ENCODE peak calls at places on chromosome 18, in four cellular contexts. One of them, this sample, is unnamed.

GRCh38 chr18:44802508-44802907 is 121.8 kb downstream of the SETBP1 start:
- DNase-seq in AG10803: peak
- DNase-seq in Kasumi-1: no peak
- DNase-seq in gastrocnemius medialis: no peak
- DNase-seq in this sample: no peak

GRCh38 chr18:51107082-51107481 is 77.1 kb downstream of the SMAD4 start:
- DNase-seq in Kasumi-1: no peak
- DNase-seq in gastrocnemius medialis: no peak
- DNase-seq in AG10803: no peak
- DNase-seq in this sample: peak

GRCh38 chr18:76656925-76657324 is 161.9 kb upstream of the ZNF516 start:
- DNase-seq in AG10803: no peak
- DNase-seq in gastrocnemius medialis: no peak
- DNase-seq in Kasumi-1: no peak
- DNase-seq in this sample: no peak

GRCh38 chr18:68887410-68887809 is 89.5 kb downstream of the CCDC102B start:
- DNase-seq in gastrocnemius medialis: no peak
- DNase-seq in Kasumi-1: no peak
- DNase-seq in AG10803: no peak
- DNase-seq in this sample: no peak

GRCh38 chr18:35861367-35862114 is 110.9 kb upstream of the RMP24 start:
- DNase-seq in gastrocnemius medialis: no peak
- DNase-seq in Kasumi-1: no peak
- DNase-seq in AG10803: no peak
- DNase-seq in this sample: no peak

GRCh38 chr18:60895181-60895580 is 438.0 kb upstream of the CDH20 start:
- DNase-seq in gastrocnemius medialis: no peak
- DNase-seq in AG10803: no peak
- DNase-seq in Kasumi-1: no peak
- DNase-seq in this sample: no peak

GRCh38 chr18:79399275-79400081 is 3.7 kb downstream of the NFATC1 start:
- DNase-seq in gastrocnemius medialis: no peak
- DNase-seq in AG10803: no peak
- DNase-seq in Kasumi-1: no peak
- DNase-seq in this sample: no peak

GRCh38 chr18:75752864-75753263 is 325.4 kb upstream of the SMIM21 start:
- DNase-seq in AG10803: no peak
- DNase-seq in Kasumi-1: no peak
- DNase-seq in gastrocnemius medialis: no peak
- DNase-seq in this sample: no peak

GRCh38 chr18:68549257-68549871 is 165.5 kb downstream of the TMX3 start:
- DNase-seq in gastrocnemius medialis: no peak
- DNase-seq in AG10803: peak
- DNase-seq in Kasumi-1: no peak
- DNase-seq in this sample: no peak

GRCh38 chr18:68925268-68925667 is 127.4 kb downstream of the CCDC102B start:
- DNase-seq in AG10803: peak
- DNase-seq in Kasumi-1: peak
- DNase-seq in gastrocnemius medialis: no peak
- DNase-seq in this sample: no peak

GRCh38 chr18:66560092-66560491 is 43.8 kb downstream of the CDH19 start:
- DNase-seq in gastrocnemius medialis: no peak
- DNase-seq in Kasumi-1: peak
- DNase-seq in AG10803: no peak
- DNase-seq in this sample: no peak

GRCh38 chr18:10454800-10455550 is 540 bp downstream of the APCDD1 start:
- DNase-seq in gastrocnemius medialis: no peak
- DNase-seq in Kasumi-1: no peak
- DNase-seq in AG10803: no peak
- DNase-seq in this sample: no peak

GRCh38 chr18:64260810-64261209 is 111.9 kb upstream of the LINC00305 start:
- DNase-seq in Kasumi-1: no peak
- DNase-seq in AG10803: no peak
- DNase-seq in gastrocnemius medialis: no peak
- DNase-seq in this sample: no peak

GRCh38 chr18:6249110-6249680 is 165.5 kb downstream of the L3MBTL4 start:
- DNase-seq in gastrocnemius medialis: no peak
- DNase-seq in Kasumi-1: no peak
- DNase-seq in AG10803: no peak
- DNase-seq in this sample: no peak

GRCh38 chr18:59041819-59042476 is 97.7 kb upstream of the SEC11C start:
- DNase-seq in Kasumi-1: no peak
- DNase-seq in AG10803: no peak
- DNase-seq in gastrocnemius medialis: no peak
- DNase-seq in this sample: no peak

GRCh38 chr18:59628995-59629394 is 68.2 kb downstream of the CCBE1 start:
- DNase-seq in gastrocnemius medialis: no peak
- DNase-seq in AG10803: no peak
- DNase-seq in Kasumi-1: no peak
- DNase-seq in this sample: no peak

GRCh38 chr18:80050797-80051196 is 16.6 kb downstream of the RBFA start:
- DNase-seq in AG10803: no peak
- DNase-seq in gastrocnemius medialis: no peak
- DNase-seq in Kasumi-1: no peak
- DNase-seq in this sample: no peak

GRCh38 chr18:63016270-63016669 is 300.9 kb downstream of the PHLPP1 start:
- DNase-seq in gastrocnemius medialis: peak
- DNase-seq in Kasumi-1: peak
- DNase-seq in AG10803: peak
- DNase-seq in this sample: peak

GRCh38 chr18:44680271-44681038 is at the start of gene SETBP1:
- DNase-seq in gastrocnemius medialis: peak
- DNase-seq in AG10803: peak
- DNase-seq in Kasumi-1: peak
- DNase-seq in this sample: peak

GRCh38 chr18:53947092-53947640 is 277.3 kb downstream of the MBD2 start:
- DNase-seq in gastrocnemius medialis: no peak
- DNase-seq in Kasumi-1: no peak
- DNase-seq in AG10803: no peak
- DNase-seq in this sample: no peak

GRCh38 chr18:57352271-57352701 is at the start of gene ST8SIA3:
- DNase-seq in AG10803: no peak
- DNase-seq in Kasumi-1: no peak
- DNase-seq in gastrocnemius medialis: no peak
- DNase-seq in this sample: no peak

GRCh38 chr18:51559902-51560287 is 362.4 kb upstream of the MEX3C start:
- DNase-seq in Kasumi-1: no peak
- DNase-seq in AG10803: no peak
- DNase-seq in gastrocnemius medialis: no peak
- DNase-seq in this sample: no peak

GRCh38 chr18:58114766-58115165 is 70.7 kb downstream of the NEDD4L start:
- DNase-seq in AG10803: no peak
- DNase-seq in gastrocnemius medialis: no peak
- DNase-seq in Kasumi-1: no peak
- DNase-seq in this sample: no peak

GRCh38 chr18:9741821-9742541 is 33.9 kb downstream of the RAB31 start:
- DNase-seq in gastrocnemius medialis: no peak
- DNase-seq in Kasumi-1: no peak
- DNase-seq in AG10803: peak
- DNase-seq in this sample: peak

GRCh38 chr18:59646228-59646945 is 50.8 kb downstream of the CCBE1 start:
- DNase-seq in Kasumi-1: no peak
- DNase-seq in gastrocnemius medialis: no peak
- DNase-seq in AG10803: no peak
- DNase-seq in this sample: no peak

GRCh38 chr18:44693030-44693784 is 12.5 kb downstream of the SETBP1 start:
- DNase-seq in AG10803: peak
- DNase-seq in Kasumi-1: no peak
- DNase-seq in gastrocnemius medialis: no peak
- DNase-seq in this sample: no peak

GRCh38 chr18:10245517-10246175 is 208.8 kb upstream of the APCDD1 start:
- DNase-seq in AG10803: no peak
- DNase-seq in Kasumi-1: no peak
- DNase-seq in gastrocnemius medialis: no peak
- DNase-seq in this sample: no peak

GRCh38 chr18:79609841-79610281 is 69.7 kb upstream of the CTDP1 start:
- DNase-seq in Kasumi-1: no peak
- DNase-seq in AG10803: no peak
- DNase-seq in gastrocnemius medialis: no peak
- DNase-seq in this sample: no peak

GRCh38 chr18:79049506-79049905 is 19.7 kb upstream of the ATP9B start:
- DNase-seq in gastrocnemius medialis: no peak
- DNase-seq in AG10803: no peak
- DNase-seq in Kasumi-1: no peak
- DNase-seq in this sample: no peak

GRCh38 chr18:28087173-28087563 is 89.8 kb downstream of the CDH2 start:
- DNase-seq in gastrocnemius medialis: no peak
- DNase-seq in Kasumi-1: no peak
- DNase-seq in AG10803: no peak
- DNase-seq in this sample: no peak

GRCh38 chr18:62452280-62452824 is 70.5 kb upstream of the ZCCHC2 start:
- DNase-seq in gastrocnemius medialis: peak
- DNase-seq in Kasumi-1: no peak
- DNase-seq in AG10803: peak
- DNase-seq in this sample: peak

GRCh38 chr18:73758446-73758845 is 389.2 kb downstream of the FBXO15 start:
- DNase-seq in Kasumi-1: no peak
- DNase-seq in AG10803: no peak
- DNase-seq in gastrocnemius medialis: no peak
- DNase-seq in this sample: no peak

GRCh38 chr18:26133652-26134051 is at the start of gene PSMA8:
- DNase-seq in gastrocnemius medialis: no peak
- DNase-seq in Kasumi-1: no peak
- DNase-seq in AG10803: no peak
- DNase-seq in this sample: no peak

GRCh38 chr18:78955066-78955465 is 24.6 kb upstream of the SALL3 start:
- DNase-seq in AG10803: no peak
- DNase-seq in gastrocnemius medialis: no peak
- DNase-seq in Kasumi-1: no peak
- DNase-seq in this sample: no peak

GRCh38 chr18:75139226-75139911 is 69.6 kb downstream of the PTGR3 start:
- DNase-seq in gastrocnemius medialis: no peak
- DNase-seq in AG10803: no peak
- DNase-seq in Kasumi-1: no peak
- DNase-seq in this sample: no peak

GRCh38 chr18:77206676-77207370 is 42.8 kb upstream of the GALR1 start:
- DNase-seq in gastrocnemius medialis: peak
- DNase-seq in AG10803: peak
- DNase-seq in Kasumi-1: no peak
- DNase-seq in this sample: no peak

This sample was measured in KBM-7.